ENCODE peak calls at places on chromosomes 11 and 22, in nine cellular contexts. P is H9, X is mammary epithelial cell, H is IMR-90, Y is mesenchymal stem cell, D is HCT116, Z is PC-3, V is GM23338, Q is fibroblast of lung. E is an unnamed sample.

GRCh38 chr22:37999640-38000272 is 15.4 kb upstream of the SOX10 start:
- DNase-seq in H (peak), X (peak), Z (peak), D (peak), V (no peak), Q (peak), Y (peak), P (no peak), E (peak)

GRCh38 chr22:38921801-38922200 is 35.6 kb upstream of the APOBEC3A start:
- DNase-seq in Y (no peak), Q (no peak), X (no peak), V (no peak), Z (no peak), D (no peak), H (no peak), P (no peak), E (no peak)

GRCh38 chr11:35138949-35139881 is at the start of gene CD44:
- DNase-seq in P (peak), V (peak), Q (peak), H (peak), X (peak), Y (peak), D (peak), Z (peak), E (peak)

GRCh38 chr22:32205974-32206773 is 1.3 kb upstream of the RFPL2 start:
- DNase-seq in D (no peak), Y (no peak), X (no peak), Q (no peak), Z (no peak), V (peak), H (no peak), P (peak), E (no peak)

GRCh38 chr11:78350101-78350645 is 67.4 kb downstream of the GAB2 start:
- DNase-seq in P (no peak), Q (peak), Y (peak), Z (no peak), V (peak), D (no peak), X (no peak), H (peak), E (peak)

GRCh38 chr11:12539570-12539969 is 134.7 kb upstream of the TEAD1 start:
- DNase-seq in H (peak), Q (peak), Y (peak), V (no peak), D (no peak), X (peak), P (no peak), Z (peak), E (peak)

GRCh38 chr11:30960387-30960992 is 374.3 kb upstream of the MPPED2 start:
- DNase-seq in Q (peak), Z (peak), H (peak), V (peak), D (peak), P (no peak), Y (peak), X (no peak), E (peak)

GRCh38 chr22:40332319-40332781 is 13.9 kb upstream of the ADSL start:
- DNase-seq in P (no peak), Y (peak), D (no peak), X (no peak), Z (no peak), Q (peak), V (no peak), H (peak), E (no peak)

GRCh38 chr11:10514210-10514609 is 26.8 kb downstream of the RNF141 start:
- DNase-seq in Q (peak), D (no peak), V (no peak), P (no peak), Z (peak), H (peak), X (no peak), Y (peak), E (peak)

GRCh38 chr11:117096140-117096972 is 1.9 kb downstream of the SIK3 start:
- DNase-seq in Z (no peak), P (peak), Q (peak), D (no peak), H (no peak), Y (peak), X (no peak), V (peak), E (no peak)

GRCh38 chr11:96708469-96708868 is 318.7 kb downstream of the JRKL start:
- DNase-seq in Z (no peak), H (no peak), X (no peak), V (no peak), Y (peak), D (no peak), Q (no peak), P (no peak), E (no peak)

GRCh38 chr11:65424200-65425104 is 1.9 kb downstream of the NEAT1 start:
- DNase-seq in P (no peak), V (peak), D (no peak), X (peak), Y (peak), Z (peak), Q (peak), H (peak), E (peak)

GRCh38 chr22:48957987-48958321 is 869.7 kb downstream of the BRD1 start:
- DNase-seq in Q (no peak), V (no peak), P (peak), D (no peak), Z (no peak), X (no peak), Y (no peak), H (no peak), E (no peak)

GRCh38 chr11:116935514-116935913 is 98.1 kb upstream of the APOA1 start:
- DNase-seq in V (no peak), Y (no peak), Q (no peak), Z (no peak), P (no peak), X (no peak), D (no peak), H (no peak), E (no peak)

GRCh38 chr11:75052457-75052856 is 44.2 kb downstream of the OR2AT4 start:
- DNase-seq in Y (no peak), Z (no peak), D (no peak), V (no peak), Q (no peak), X (no peak), P (no peak), H (no peak), E (no peak)

GRCh38 chr11:63099555-63099954 is 44.5 kb downstream of the SLC22A24 start:
- DNase-seq in X (no peak), P (no peak), Z (no peak), H (no peak), Y (no peak), D (no peak), Q (no peak), V (no peak), E (no peak)

GRCh38 chr11:30196400-30197206 is 34.2 kb upstream of the FSHB start:
- DNase-seq in V (peak), H (peak), Z (peak), X (peak), D (peak), Y (peak), Q (peak), P (peak), E (peak)

GRCh38 chr11:15208570-15209222 is 94.0 kb downstream of the INSC start:
- DNase-seq in Z (peak), H (peak), Q (peak), X (peak), V (peak), D (peak), Y (peak), P (peak), E (peak)

GRCh38 chr22:37930952-37931440 is 22.4 kb downstream of the C22orf23 start:
- DNase-seq in Z (no peak), P (no peak), H (no peak), X (no peak), V (no peak), Y (no peak), Q (no peak), D (no peak), E (peak)

GRCh38 chr11:77126861-77127673 is 979 bp upstream of the MYO7A start:
- DNase-seq in Z (peak), P (peak), H (peak), D (no peak), Q (peak), Y (peak), X (peak), V (peak), E (peak)

GRCh38 chr11:36352919-36353318 is 56.8 kb downstream of the PRR5L start:
- DNase-seq in X (no peak), V (no peak), Y (no peak), Z (no peak), Q (no peak), D (no peak), H (no peak), P (no peak), E (no peak)

GRCh38 chr11:112049777-112050176 is 24.0 kb downstream of the PIH1D2 start:
- DNase-seq in Q (no peak), P (no peak), D (no peak), H (no peak), V (no peak), Y (no peak), Z (no peak), X (peak), E (no peak)

GRCh38 chr11:124470516-124471231 is 25.2 kb upstream of the OR8B8 start:
- DNase-seq in H (no peak), X (no peak), P (no peak), D (no peak), Q (no peak), Z (no peak), Y (no peak), V (no peak), E (peak)

GRCh38 chr22:42282252-42282942 is 11.9 kb upstream of the TCF20 start:
- DNase-seq in H (no peak), Y (no peak), D (no peak), X (no peak), Q (no peak), Z (no peak), P (peak), V (no peak), E (no peak)

DNA sequence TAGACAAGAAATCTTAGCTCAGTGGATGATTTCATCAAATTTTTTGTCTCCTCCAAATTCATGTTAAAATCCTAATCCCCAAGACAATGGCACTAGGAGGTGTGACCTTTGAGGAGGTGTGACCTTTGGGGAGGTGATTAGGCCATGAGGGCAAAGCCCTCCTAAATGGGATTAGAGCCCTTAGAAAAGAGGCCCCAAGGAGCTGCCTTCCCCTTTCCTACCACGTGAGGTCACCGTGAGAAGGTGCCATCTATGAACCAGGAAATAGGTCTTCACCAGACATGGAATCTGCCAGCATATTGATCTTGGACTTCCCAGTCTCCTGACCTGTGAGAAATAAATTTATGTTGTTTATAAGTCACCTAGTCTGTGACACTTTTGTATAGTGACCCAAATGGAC is 138.7 kb downstream of the TRIM29 start:
- DNase-seq in D (no peak), Z (peak), V (peak), Q (no peak), P (no peak), H (no peak), Y (peak), X (peak), E (no peak)
- H3K4me2 ChIP-seq in D (no peak), Z (no peak), V (no peak), Q (no peak), P (no peak), H (no peak), Y (no peak), X (no peak), E (no peak)

DNA sequence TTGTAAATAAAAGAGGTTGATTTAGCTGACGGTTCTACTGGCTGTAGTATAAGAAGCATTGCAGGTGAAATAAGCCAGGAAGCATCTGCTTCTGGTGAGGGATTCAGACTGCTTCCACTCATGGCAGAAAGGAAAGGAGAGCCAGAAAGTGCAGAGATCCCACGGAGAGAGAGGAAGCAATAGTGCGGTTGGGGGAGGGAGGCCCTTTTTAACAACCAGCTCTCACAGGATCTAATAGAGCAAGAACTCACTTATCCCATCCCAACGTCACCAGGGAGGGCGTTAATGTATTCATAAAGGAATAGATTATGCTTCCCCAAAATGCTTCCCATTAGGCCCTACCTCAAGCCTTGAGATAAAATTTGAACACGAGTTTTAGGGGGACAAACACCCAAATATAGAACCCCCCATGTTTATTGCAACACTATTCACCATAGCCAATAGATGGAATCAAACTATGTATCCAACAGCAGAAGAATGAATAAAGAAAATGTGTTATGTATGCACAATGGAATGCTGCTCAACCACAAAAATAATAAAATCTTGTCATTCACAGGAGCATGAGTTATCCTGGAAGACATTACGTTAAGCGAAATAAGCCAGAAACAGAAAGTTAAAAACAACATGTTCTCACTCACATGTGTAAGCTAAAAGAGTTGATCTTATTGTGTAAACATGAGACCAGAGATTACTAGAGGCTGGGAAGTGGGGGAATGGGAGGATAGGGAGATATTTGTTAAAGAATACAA is 908.3 kb upstream of the ANO3 start:
- DNase-seq in Q (peak), P (no peak), H (peak), Z (peak), X (peak), V (peak), D (no peak), Y (peak), E (no peak)
- H3K27ac ChIP-seq in Q (no peak), P (no peak), H (no peak), Z (no peak), X (no peak), V (no peak), D (no peak), Y (peak), E (no peak)

GRCh38 chr11:2467695-2468055 is 22.9 kb downstream of the KCNQ1 start:
- DNase-seq in H (no peak), Y (no peak), P (no peak), X (no peak), V (no peak), Q (no peak), Z (no peak), D (no peak), E (no peak)
- H3K4me2 ChIP-seq in H (no peak), Y (no peak), P (no peak), X (no peak), V (no peak), Q (no peak), Z (no peak), D (no peak), E (no peak)

DNA sequence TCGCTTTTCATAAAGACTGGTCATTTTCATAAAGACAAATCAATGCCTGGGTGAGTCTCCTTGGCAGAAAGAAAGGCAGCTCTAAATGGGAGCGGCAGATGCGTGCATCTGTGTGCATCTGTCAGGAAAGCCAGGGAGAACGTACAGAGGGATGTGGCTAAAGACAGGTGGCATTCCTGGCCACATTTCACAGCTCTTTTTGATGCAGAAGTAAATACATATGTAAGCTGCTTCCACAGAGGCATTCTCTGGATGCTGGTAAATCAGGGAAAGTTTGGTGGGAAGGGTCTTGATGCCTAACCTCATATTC is 78.3 kb downstream of the TSPAN18 start:
- DNase-seq in P (no peak), V (peak), D (no peak), X (no peak), H (no peak), Z (no peak), Y (no peak), Q (no peak), E (no peak)
- H3K27ac ChIP-seq in P (no peak), V (no peak), D (no peak), X (no peak), H (no peak), Z (no peak), Y (no peak), Q (no peak), E (no peak)

E was measured in endothelial cell of umbilical vein.